ENCODE peak calls at places on chromosomes 3 and 15, in seven cellular contexts. One of them, this sample, is unnamed.

GRCh38 chr3:170355738-170356595 is 1.5 kb upstream of the SKIL start:
- DNase-seq in fibroblast of the aortic adventitia: peak
- DNase-seq in mammary epithelial cell: peak
- DNase-seq in AG04450: no peak
- DNase-seq in pancreas: peak
- DNase-seq in cardiac fibroblast: peak
- DNase-seq in cardiac muscle cell: peak
- DNase-seq in this sample: no peak

GRCh38 chr15:70523634-70524033 is 239.7 kb downstream of the UACA start:
- DNase-seq in cardiac fibroblast: no peak
- DNase-seq in pancreas: no peak
- DNase-seq in cardiac muscle cell: no peak
- DNase-seq in fibroblast of the aortic adventitia: no peak
- DNase-seq in mammary epithelial cell: no peak
- DNase-seq in AG04450: no peak
- DNase-seq in this sample: no peak

GRCh38 chr15:96183927-96184266 is 146.6 kb upstream of the NR2F2 start:
- DNase-seq in fibroblast of the aortic adventitia: no peak
- DNase-seq in pancreas: no peak
- DNase-seq in mammary epithelial cell: no peak
- DNase-seq in cardiac muscle cell: no peak
- DNase-seq in AG04450: no peak
- DNase-seq in cardiac fibroblast: no peak
- DNase-seq in this sample: no peak

GRCh38 chr15:79978694-79979519 is 7.9 kb upstream of the BCL2A1 start:
- DNase-seq in cardiac muscle cell: peak
- DNase-seq in fibroblast of the aortic adventitia: peak
- DNase-seq in pancreas: no peak
- DNase-seq in cardiac fibroblast: peak
- DNase-seq in mammary epithelial cell: peak
- DNase-seq in AG04450: peak
- DNase-seq in this sample: no peak

GRCh38 chr15:57784081-57784488 is 77.6 kb downstream of the POLR2M start:
- DNase-seq in fibroblast of the aortic adventitia: peak
- DNase-seq in AG04450: no peak
- DNase-seq in cardiac fibroblast: peak
- DNase-seq in mammary epithelial cell: peak
- DNase-seq in cardiac muscle cell: no peak
- DNase-seq in pancreas: no peak
- DNase-seq in this sample: no peak

GRCh38 chr3:122956685-122957455 is 70.7 kb downstream of the SEMA5B start:
- DNase-seq in fibroblast of the aortic adventitia: no peak
- DNase-seq in AG04450: no peak
- DNase-seq in cardiac fibroblast: no peak
- DNase-seq in cardiac muscle cell: peak
- DNase-seq in mammary epithelial cell: no peak
- DNase-seq in pancreas: no peak
- DNase-seq in this sample: no peak

GRCh38 chr3:47652142-47652541 is 73.5 kb upstream of the CSPG5 start:
- DNase-seq in AG04450: no peak
- DNase-seq in pancreas: peak
- DNase-seq in cardiac fibroblast: no peak
- DNase-seq in mammary epithelial cell: no peak
- DNase-seq in cardiac muscle cell: no peak
- DNase-seq in fibroblast of the aortic adventitia: no peak
- DNase-seq in this sample: no peak

GRCh38 chr15:93929375-93930094 is 301.8 kb upstream of the MCTP2 start:
- DNase-seq in cardiac muscle cell: no peak
- DNase-seq in pancreas: peak
- DNase-seq in mammary epithelial cell: peak
- DNase-seq in AG04450: peak
- DNase-seq in cardiac fibroblast: peak
- DNase-seq in fibroblast of the aortic adventitia: peak
- DNase-seq in this sample: peak

GRCh38 chr15:90343391-90343790 is 8.7 kb upstream of the ZNF774 start:
- DNase-seq in cardiac fibroblast: peak
- DNase-seq in pancreas: no peak
- DNase-seq in mammary epithelial cell: peak
- DNase-seq in AG04450: no peak
- DNase-seq in cardiac muscle cell: no peak
- DNase-seq in fibroblast of the aortic adventitia: peak
- DNase-seq in this sample: no peak

GRCh38 chr15:39434751-39435238 is 146.1 kb upstream of the THBS1 start:
- DNase-seq in AG04450: no peak
- DNase-seq in pancreas: no peak
- DNase-seq in fibroblast of the aortic adventitia: no peak
- DNase-seq in cardiac muscle cell: no peak
- DNase-seq in mammary epithelial cell: no peak
- DNase-seq in cardiac fibroblast: peak
- DNase-seq in this sample: no peak

GRCh38 chr3:45387171-45387570 is 1.2 kb upstream of the LARS2 start:
- DNase-seq in pancreas: no peak
- DNase-seq in fibroblast of the aortic adventitia: no peak
- DNase-seq in mammary epithelial cell: peak
- DNase-seq in AG04450: no peak
- DNase-seq in cardiac fibroblast: no peak
- DNase-seq in cardiac muscle cell: no peak
- DNase-seq in this sample: no peak

GRCh38 chr3:48596157-48596556 is 1.0 kb upstream of the COL7A1 start:
- DNase-seq in cardiac fibroblast: no peak
- DNase-seq in AG04450: no peak
- DNase-seq in fibroblast of the aortic adventitia: no peak
- DNase-seq in pancreas: no peak
- DNase-seq in mammary epithelial cell: no peak
- DNase-seq in cardiac muscle cell: no peak
- DNase-seq in this sample: no peak

GRCh38 chr3:64992462-64993285 is 304.9 kb upstream of the ADAMTS9 start:
- DNase-seq in AG04450: no peak
- DNase-seq in cardiac fibroblast: no peak
- DNase-seq in mammary epithelial cell: no peak
- DNase-seq in cardiac muscle cell: no peak
- DNase-seq in fibroblast of the aortic adventitia: no peak
- DNase-seq in pancreas: no peak
- DNase-seq in this sample: no peak

GRCh38 chr3:13544293-13544831 is 4.6 kb upstream of the FBLN2 start:
- DNase-seq in pancreas: no peak
- DNase-seq in mammary epithelial cell: peak
- DNase-seq in AG04450: no peak
- DNase-seq in fibroblast of the aortic adventitia: peak
- DNase-seq in cardiac muscle cell: no peak
- DNase-seq in cardiac fibroblast: peak
- DNase-seq in this sample: peak

GRCh38 chr3:13546667-13547171 is 2.2 kb upstream of the FBLN2 start:
- DNase-seq in cardiac fibroblast: peak
- DNase-seq in pancreas: no peak
- DNase-seq in mammary epithelial cell: no peak
- DNase-seq in AG04450: no peak
- DNase-seq in fibroblast of the aortic adventitia: peak
- DNase-seq in cardiac muscle cell: peak
- DNase-seq in this sample: no peak

GRCh38 chr3:41464401-41464800 is 265.1 kb downstream of the CTNNB1 start:
- DNase-seq in cardiac muscle cell: no peak
- DNase-seq in mammary epithelial cell: no peak
- DNase-seq in pancreas: no peak
- DNase-seq in AG04450: no peak
- DNase-seq in fibroblast of the aortic adventitia: peak
- DNase-seq in cardiac fibroblast: peak
- DNase-seq in this sample: no peak

GRCh38 chr3:126348308-126348920 is 8.8 kb downstream of the KLF15 start:
- DNase-seq in AG04450: no peak
- DNase-seq in fibroblast of the aortic adventitia: no peak
- DNase-seq in mammary epithelial cell: no peak
- DNase-seq in cardiac fibroblast: no peak
- DNase-seq in pancreas: no peak
- DNase-seq in cardiac muscle cell: no peak
- DNase-seq in this sample: no peak

DNA sequence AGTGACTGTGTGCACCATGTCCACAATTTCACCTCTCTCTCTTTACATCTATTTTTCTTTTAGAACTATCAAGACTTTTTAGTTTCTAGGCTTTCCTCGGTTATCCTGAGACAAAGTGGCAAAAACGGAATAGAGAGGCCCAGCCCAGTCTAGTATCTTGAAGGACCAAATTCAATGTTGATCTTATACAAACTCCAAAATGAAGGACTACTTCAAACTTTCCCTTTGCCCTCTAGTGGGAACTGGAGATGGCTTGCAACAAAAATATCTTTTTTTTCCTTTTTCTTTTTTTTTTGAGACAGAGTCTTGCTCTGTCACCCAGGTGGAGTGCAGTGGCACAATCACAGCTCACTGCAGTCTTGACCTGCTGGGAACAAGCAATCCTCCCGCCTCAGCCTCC is 338.5 kb upstream of the UMPS start:
- DNase-seq in fibroblast of the aortic adventitia: no peak
- DNase-seq in pancreas: no peak
- DNase-seq in cardiac fibroblast: no peak
- DNase-seq in mammary epithelial cell: no peak
- DNase-seq in cardiac muscle cell: no peak
- DNase-seq in AG04450: no peak
- DNase-seq in this sample: no peak
- TF ChIP-seq CTCF in fibroblast of the aortic adventitia: peak
- TF ChIP-seq CTCF in pancreas: no peak
- TF ChIP-seq CTCF in cardiac fibroblast: no peak
- TF ChIP-seq CTCF in mammary epithelial cell: no peak
- TF ChIP-seq CTCF in cardiac muscle cell: no peak
- TF ChIP-seq CTCF in AG04450: no peak
- TF ChIP-seq CTCF in this sample: no peak

GRCh38 chr3:128805771-128806170 is 73.6 kb upstream of the ACAD9 start:
- DNase-seq in cardiac fibroblast: no peak
- DNase-seq in mammary epithelial cell: peak
- DNase-seq in cardiac muscle cell: no peak
- DNase-seq in fibroblast of the aortic adventitia: no peak
- DNase-seq in pancreas: no peak
- DNase-seq in AG04450: no peak
- DNase-seq in this sample: no peak

GRCh38 chr3:128804017-128804816 is 75.2 kb upstream of the ACAD9 start:
- DNase-seq in cardiac fibroblast: peak
- DNase-seq in fibroblast of the aortic adventitia: peak
- DNase-seq in mammary epithelial cell: no peak
- DNase-seq in AG04450: no peak
- DNase-seq in pancreas: no peak
- DNase-seq in cardiac muscle cell: no peak
- DNase-seq in this sample: peak

GRCh38 chr3:128803307-128803706 is 76.1 kb upstream of the ACAD9 start:
- DNase-seq in mammary epithelial cell: no peak
- DNase-seq in cardiac muscle cell: no peak
- DNase-seq in cardiac fibroblast: no peak
- DNase-seq in AG04450: no peak
- DNase-seq in pancreas: no peak
- DNase-seq in fibroblast of the aortic adventitia: no peak
- DNase-seq in this sample: no peak

GRCh38 chr3:128806588-128806987 is 72.8 kb upstream of the ACAD9 start:
- DNase-seq in mammary epithelial cell: no peak
- DNase-seq in fibroblast of the aortic adventitia: no peak
- DNase-seq in cardiac muscle cell: no peak
- DNase-seq in AG04450: no peak
- DNase-seq in cardiac fibroblast: no peak
- DNase-seq in pancreas: no peak
- DNase-seq in this sample: no peak

GRCh38 chr3:128804817-128805166 is 74.6 kb upstream of the ACAD9 start:
- DNase-seq in fibroblast of the aortic adventitia: no peak
- DNase-seq in pancreas: no peak
- DNase-seq in AG04450: no peak
- DNase-seq in mammary epithelial cell: no peak
- DNase-seq in cardiac muscle cell: no peak
- DNase-seq in cardiac fibroblast: no peak
- DNase-seq in this sample: no peak
- H3K4me3 ChIP-seq in fibroblast of the aortic adventitia: no peak
- H3K4me3 ChIP-seq in pancreas: no peak
- H3K4me3 ChIP-seq in AG04450: no peak
- H3K4me3 ChIP-seq in mammary epithelial cell: no peak
- H3K4me3 ChIP-seq in cardiac muscle cell: no peak
- H3K4me3 ChIP-seq in cardiac fibroblast: no peak
- H3K4me3 ChIP-seq in this sample: no peak

GRCh38 chr15:25795061-25795460 is 68.1 kb downstream of the ATP10A start:
- DNase-seq in fibroblast of the aortic adventitia: no peak
- DNase-seq in cardiac fibroblast: no peak
- DNase-seq in mammary epithelial cell: no peak
- DNase-seq in AG04450: no peak
- DNase-seq in pancreas: no peak
- DNase-seq in cardiac muscle cell: no peak
- DNase-seq in this sample: no peak

GRCh38 chr15:25796395-25796794 is 66.7 kb downstream of the ATP10A start:
- DNase-seq in AG04450: no peak
- DNase-seq in cardiac fibroblast: no peak
- DNase-seq in cardiac muscle cell: no peak
- DNase-seq in fibroblast of the aortic adventitia: no peak
- DNase-seq in pancreas: no peak
- DNase-seq in mammary epithelial cell: no peak
- DNase-seq in this sample: no peak

GRCh38 chr15:25797035-25797434 is 66.1 kb downstream of the ATP10A start:
- DNase-seq in fibroblast of the aortic adventitia: no peak
- DNase-seq in pancreas: no peak
- DNase-seq in AG04450: no peak
- DNase-seq in cardiac muscle cell: no peak
- DNase-seq in cardiac fibroblast: no peak
- DNase-seq in mammary epithelial cell: no peak
- DNase-seq in this sample: no peak

GRCh38 chr15:25797511-25798206 is 65.5 kb downstream of the ATP10A start:
- DNase-seq in cardiac fibroblast: peak
- DNase-seq in cardiac muscle cell: no peak
- DNase-seq in fibroblast of the aortic adventitia: peak
- DNase-seq in pancreas: no peak
- DNase-seq in AG04450: no peak
- DNase-seq in mammary epithelial cell: no peak
- DNase-seq in this sample: no peak

GRCh38 chr15:25795712-25796111 is 67.4 kb downstream of the ATP10A start:
- DNase-seq in pancreas: no peak
- DNase-seq in fibroblast of the aortic adventitia: no peak
- DNase-seq in cardiac muscle cell: no peak
- DNase-seq in cardiac fibroblast: no peak
- DNase-seq in AG04450: no peak
- DNase-seq in mammary epithelial cell: no peak
- DNase-seq in this sample: no peak
- TF ChIP-seq CTCF in pancreas: no peak
- TF ChIP-seq CTCF in fibroblast of the aortic adventitia: no peak
- TF ChIP-seq CTCF in cardiac muscle cell: no peak
- TF ChIP-seq CTCF in cardiac fibroblast: no peak
- TF ChIP-seq CTCF in AG04450: no peak
- TF ChIP-seq CTCF in mammary epithelial cell: no peak
- TF ChIP-seq CTCF in this sample: no peak

GRCh38 chr3:147390589-147391569 is 15.5 kb downstream of the ZIC4 start:
- DNase-seq in fibroblast of the aortic adventitia: no peak
- DNase-seq in mammary epithelial cell: no peak
- DNase-seq in pancreas: no peak
- DNase-seq in cardiac fibroblast: no peak
- DNase-seq in AG04450: no peak
- DNase-seq in cardiac muscle cell: no peak
- DNase-seq in this sample: no peak

GRCh38 chr3:147387550-147388394 is 18.6 kb downstream of the ZIC4 start:
- DNase-seq in cardiac fibroblast: no peak
- DNase-seq in fibroblast of the aortic adventitia: no peak
- DNase-seq in cardiac muscle cell: no peak
- DNase-seq in mammary epithelial cell: no peak
- DNase-seq in AG04450: no peak
- DNase-seq in pancreas: no peak
- DNase-seq in this sample: no peak

GRCh38 chr3:147391726-147392082 is 14.6 kb downstream of the ZIC4 start:
- DNase-seq in cardiac fibroblast: no peak
- DNase-seq in mammary epithelial cell: no peak
- DNase-seq in AG04450: no peak
- DNase-seq in fibroblast of the aortic adventitia: no peak
- DNase-seq in cardiac muscle cell: no peak
- DNase-seq in pancreas: no peak
- DNase-seq in this sample: peak

GRCh38 chr3:147388395-147389264 is 17.7 kb downstream of the ZIC4 start:
- DNase-seq in cardiac fibroblast: no peak
- DNase-seq in cardiac muscle cell: no peak
- DNase-seq in mammary epithelial cell: no peak
- DNase-seq in AG04450: no peak
- DNase-seq in fibroblast of the aortic adventitia: no peak
- DNase-seq in pancreas: no peak
- DNase-seq in this sample: no peak

GRCh38 chr3:147389265-147390175 is 16.8 kb downstream of the ZIC4 start:
- DNase-seq in fibroblast of the aortic adventitia: no peak
- DNase-seq in pancreas: no peak
- DNase-seq in cardiac muscle cell: no peak
- DNase-seq in AG04450: no peak
- DNase-seq in cardiac fibroblast: no peak
- DNase-seq in mammary epithelial cell: no peak
- DNase-seq in this sample: no peak
- H3K4me3 ChIP-seq in fibroblast of the aortic adventitia: no peak
- H3K4me3 ChIP-seq in pancreas: no peak
- H3K4me3 ChIP-seq in cardiac muscle cell: no peak
- H3K4me3 ChIP-seq in AG04450: no peak
- H3K4me3 ChIP-seq in cardiac fibroblast: no peak
- H3K4me3 ChIP-seq in mammary epithelial cell: no peak
- H3K4me3 ChIP-seq in this sample: peak